ENCODE peak calls at places on chromosomes 11 and 22, in ten cellular contexts. B is ascending aorta, F is lower lobe of right lung, Z is GM23338, U is tibial artery, C is mesenchymal stem cell, T is right cardiac atrium, J is Peyer's patch, Y is transverse colon, Q is aorta. S is an unnamed sample. For H3K4me1, the result is how much of the 10 kb centered on the place peaks cover.

GRCh38 chr11:12860827-12861226 is 148.3 kb upstream of the RASSF10 start:
- DNase-seq in B (no peak), F (no peak), Z (no peak), U (no peak), C (peak), T (no peak), J (no peak), Y (no peak), Q (no peak), S (no peak)

GRCh38 chr11:69005631-69006368 is 7.2 kb downstream of the MRGPRF start:
- DNase-seq in B (no peak), F (no peak), Z (no peak), U (peak), C (no peak), T (no peak), J (no peak), Y (no peak), Q (no peak), S (peak)

GRCh38 chr11:124745835-124746620 is 6.0 kb downstream of the VSIG2 start:
- DNase-seq in B (no peak), F (no peak), Z (peak), U (no peak), C (no peak), T (no peak), J (peak), Y (peak), Q (no peak), S (no peak)

GRCh38 chr22:50148991-50149721 is 21.4 kb upstream of the PANX2 start:
- DNase-seq in B (no peak), F (peak), Z (peak), U (no peak), C (peak), T (no peak), J (peak), Y (peak), Q (no peak), S (no peak)

GRCh38 chr11:5737091-5737490 is 843 bp downstream of the OR56B1 start:
- DNase-seq in B (no peak), F (no peak), Z (no peak), U (no peak), C (no peak), T (no peak), J (no peak), Y (no peak), Q (no peak), S (no peak)

GRCh38 chr11:102266111-102266510 is 51.2 kb upstream of the BIRC3 start:
- DNase-seq in B (no peak), F (no peak), Z (no peak), U (no peak), C (no peak), T (no peak), J (no peak), Y (no peak), Q (no peak), S (no peak)

GRCh38 chr11:24587655-24588054 is 90.8 kb downstream of the LUZP2 start:
- DNase-seq in B (no peak), F (no peak), Z (no peak), U (no peak), C (peak), T (no peak), J (no peak), Y (no peak), Q (no peak), S (no peak)

GRCh38 chr11:111665779-111666178 is 63.5 kb downstream of the SIK2 start:
- DNase-seq in B (no peak), F (no peak), Z (peak), U (no peak), C (peak), T (no peak), J (no peak), Y (no peak), Q (no peak), S (no peak)

GRCh38 chr11:77322926-77323590 is 21.6 kb upstream of the GDPD4 start:
- DNase-seq in B (no peak), F (no peak), Z (no peak), U (no peak), C (no peak), T (no peak), J (no peak), Y (no peak), Q (no peak), S (no peak)

GRCh38 chr22:48485144-48486135 is 1342.2 kb downstream of the BRD1 start:
- DNase-seq in B (no peak), F (no peak), Z (no peak), U (peak), C (no peak), T (no peak), J (no peak), Y (no peak), Q (no peak), S (peak)

GRCh38 chr22:36201630-36202312 is at the start of gene APOL4:
- DNase-seq in B (no peak), F (peak), Z (no peak), U (peak), C (no peak), T (peak), J (no peak), Y (peak), Q (peak), S (peak)

GRCh38 chr22:36753120-36753802 is 22.7 kb downstream of the IFT27 start:
- DNase-seq in B (no peak), F (no peak), Z (no peak), U (peak), C (no peak), T (no peak), J (no peak), Y (peak), Q (no peak), S (peak)

GRCh38 chr11:20464566-20464965 is 77.0 kb downstream of the PRMT3 start:
- DNase-seq in B (no peak), F (no peak), Z (no peak), U (no peak), C (no peak), T (no peak), J (no peak), Y (no peak), Q (no peak), S (no peak)

GRCh38 chr11:133934599-133935550 is 21.9 kb downstream of the IGSF9B start:
- DNase-seq in B (no peak), F (no peak), Z (no peak), U (no peak), C (no peak), T (peak), J (no peak), Y (peak), Q (no peak), S (no peak)

GRCh38 chr11:34860034-34860433 is 56.1 kb downstream of the APIP start:
- DNase-seq in B (no peak), F (no peak), Z (no peak), U (no peak), C (no peak), T (no peak), J (no peak), Y (no peak), Q (no peak), S (no peak)

GRCh38 chr11:70152244-70152643 is 50.9 kb upstream of the FADD start:
- DNase-seq in B (no peak), F (no peak), Z (no peak), U (no peak), C (no peak), T (no peak), J (no peak), Y (no peak), Q (no peak), S (no peak)

GRCh38 chr22:17638182-17638431 is 450 bp upstream of the BCL2L13 start:
- DNase-seq in B (no peak), F (no peak), Z (peak), U (no peak), C (peak), T (no peak), J (peak), Y (no peak), Q (no peak), S (no peak)

GRCh38 chr11:71563401-71563800 is 2.0 kb upstream of the KRTAP5-10 start:
- DNase-seq in B (no peak), F (no peak), Z (peak), U (no peak), C (peak), T (no peak), J (peak), Y (no peak), Q (no peak), S (no peak)

GRCh38 chr11:68621826-68622225 is 62.5 kb upstream of the GAL start:
- DNase-seq in B (no peak), F (no peak), Z (no peak), U (no peak), C (no peak), T (no peak), J (no peak), Y (no peak), Q (no peak), S (no peak)

GRCh38 chr11:71999813-72000590 is 1.3 kb downstream of the IL18BP start:
- DNase-seq in B (no peak), F (no peak), Z (no peak), U (no peak), C (no peak), T (no peak), J (no peak), Y (no peak), Q (no peak), S (peak)

DNA sequence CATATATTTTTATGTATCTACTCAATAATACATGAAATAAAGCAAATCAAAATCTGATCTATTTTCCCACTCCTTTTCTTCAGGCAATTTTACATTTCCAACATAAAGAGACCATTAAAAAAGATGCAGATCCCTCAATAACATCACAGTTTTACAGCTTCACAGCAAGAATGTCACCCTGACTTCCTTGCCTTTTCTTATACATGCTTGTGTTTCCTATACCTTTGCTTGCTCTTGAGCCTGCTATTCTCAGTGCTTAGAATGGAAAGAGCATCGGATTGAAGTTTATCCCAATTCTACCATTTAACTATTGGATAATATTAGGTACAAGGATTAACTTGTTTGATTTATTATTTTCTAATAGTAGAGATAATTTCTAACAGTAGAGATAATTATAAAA is 176.7 kb downstream of the CNTN5 start:
- DNase-seq in B (no peak), F (no peak), Z (peak), U (no peak), C (no peak), T (no peak), J (no peak), Y (no peak), Q (no peak), S (no peak)
- H3K4me3 ChIP-seq in B (no peak), F (no peak), Z (peak), U (no peak), C (no peak), T (no peak), J (no peak), Y (no peak), Q (no peak), S (no peak)

GRCh38 chr11:18934195-18934808 is 4.9 kb downstream of the MRGPRX1 start:
- DNase-seq in B (no peak), F (no peak), Z (no peak), U (no peak), C (no peak), T (no peak), J (no peak), Y (no peak), Q (no peak), S (no peak)
- H3K4me1 ChIP-seq in B (under half), F (under half), Z (under half), U (under half), C (under half), T (under half), J (under half), Y (under half), Q (under half), S (under half)

GRCh38 chr22:45150139-45150538 is 13.6 kb upstream of the NUP50 start:
- DNase-seq in B (no peak), F (no peak), Z (no peak), U (no peak), C (no peak), T (no peak), J (no peak), Y (no peak), Q (no peak), S (no peak)
- H3K27ac ChIP-seq in B (no peak), F (no peak), Z (no peak), U (no peak), C (no peak), T (no peak), J (no peak), Y (peak), Q (no peak), S (no peak)

GRCh38 chr22:39351689-39352214 is 2.0 kb downstream of the SYNGR1 start:
- DNase-seq in B (no peak), F (no peak), Z (peak), U (no peak), C (peak), T (no peak), J (peak), Y (no peak), Q (no peak), S (no peak)
- H3K4me3 ChIP-seq in B (no peak), F (no peak), Z (peak), U (no peak), C (no peak), T (no peak), J (no peak), Y (no peak), Q (no peak), S (no peak)

S was measured in sigmoid colon.